ENCODE peak calls at places on chromosomes 11 and 22, in eight cellular contexts. O is GM06990, K is thoracic aorta, S is heart left ventricle, N is GM04504, U is cardiac fibroblast, G is A172, C is occipital lobe. Y is an unnamed sample.
A peak's percentile ranks its signal among the peaks of the same experiment; 100 is the strongest.

GRCh38 chr11:12799373-12799835 is 125.2 kb downstream of the TEAD1 start:
- DNase-seq in K (no peak), U (no peak), C (no peak), G (no peak), O (no peak), S (no peak), N (no peak), Y (no peak)

GRCh38 chr11:63590024-63590788 is 24.0 kb downstream of the PLAAT3 start:
- DNase-seq in S (no peak), N (no peak), G (no peak), C (no peak), U (no peak), K (no peak), O (no peak), Y (no peak)

GRCh38 chr22:38110008-38110862 is at the start of gene BAIAP2L2:
- DNase-seq in G (no peak), U (no peak), N (no peak), O (no peak), C (no peak), S (no peak), K (no peak), Y (no peak)

GRCh38 chr11:9662273-9662672 is 1.6 kb upstream of the SWAP70 start:
- DNase-seq in K (no peak), N (no peak), G (no peak), C (no peak), S (peak; percentile 13), O (no peak), U (no peak), Y (no peak)

GRCh38 chr11:16902979-16903378 is 111.2 kb downstream of the PLEKHA7 start:
- DNase-seq in U (no peak), N (no peak), C (no peak), G (no peak), S (no peak), O (peak; percentile 41), K (no peak), Y (no peak)

GRCh38 chr22:49240016-49240380 is 587.7 kb downstream of the BRD1 start:
- DNase-seq in O (no peak), G (no peak), U (no peak), K (no peak), N (no peak), C (no peak), S (no peak), Y (no peak)

GRCh38 chr22:30876221-30876751 is 92.3 kb downstream of the MORC2 start:
- DNase-seq in N (no peak), U (no peak), G (no peak), S (no peak), C (no peak), K (no peak), O (no peak), Y (no peak)

GRCh38 chr11:102577182-102577581 is 46.6 kb upstream of the MMP7 start:
- DNase-seq in G (no peak), K (no peak), U (peak; percentile 59), S (no peak), C (no peak), O (peak; percentile 51), N (no peak), Y (no peak)

GRCh38 chr11:19552684-19553083 is 160.0 kb upstream of the NAV2 start:
- DNase-seq in S (no peak), K (no peak), C (no peak), G (no peak), N (no peak), O (no peak), U (no peak), Y (no peak)

GRCh38 chr11:112637046-112637445 is 324.2 kb upstream of the NCAM1 start:
- DNase-seq in O (no peak), S (no peak), G (no peak), N (no peak), U (no peak), C (peak; percentile 83), K (no peak), Y (no peak)

GRCh38 chr11:73652046-73652730 is 5.8 kb downstream of the PLEKHB1 start:
- DNase-seq in G (no peak), N (no peak), S (peak; percentile 37), C (peak; percentile 78), O (no peak), U (no peak), K (no peak), Y (no peak)

GRCh38 chr11:65736810-65737209 is 16.2 kb upstream of the RNASEH2C start:
- DNase-seq in K (no peak), U (no peak), O (no peak), C (no peak), G (no peak), S (no peak), N (no peak), Y (no peak)

GRCh38 chr22:49904040-49904369 is 14.2 kb downstream of the ALG12 start:
- DNase-seq in K (no peak), S (no peak), G (no peak), C (no peak), U (no peak), O (no peak), N (no peak), Y (no peak)

GRCh38 chr11:61152816-61153592 is 8.2 kb downstream of the VPS37C start:
- DNase-seq in C (no peak), N (peak; percentile 64), S (no peak), U (peak; percentile 82), K (no peak), G (peak; percentile 87), O (no peak), Y (no peak)